ENCODE peak calls at places on chromosomes 3 and 15, in five cellular contexts. S, F, G, C and B are unnamed samples.

GRCh38 chr3:46369675-46370132 is 1.0 kb upstream of the CCR5 start:
- DNase-seq in C (no peak), G (no peak), S (no peak), F (no peak), B (no peak)

GRCh38 chr3:138025553-138025952 is 15.6 kb downstream of the CLDN18 start:
- DNase-seq in F (no peak), S (no peak), C (no peak), G (no peak), B (no peak)

GRCh38 chr3:30848093-30848779 is 46.2 kb downstream of the GADL1 start:
- DNase-seq in C (no peak), G (no peak), F (no peak), S (peak; percentile 59), B (no peak)

GRCh38 chr3:21954709-21955108 is 203.7 kb upstream of the ZNF385D start:
- DNase-seq in S (no peak), F (no peak), C (peak; percentile 62), G (no peak), B (no peak)

GRCh38 chr3:112653209-112653871 is 12.4 kb upstream of the CCDC80 start:
- DNase-seq in S (no peak), G (no peak), C (peak; percentile 92), F (no peak), B (no peak)

GRCh38 chr15:73677146-73677607 is 7.0 kb upstream of the CD276 start:
- DNase-seq in F (peak; percentile 31), S (peak; percentile 78), C (peak; percentile 82), G (peak; percentile 38), B (peak; percentile 15)

GRCh38 chr3:33003308-33003707 is 51.9 kb downstream of the CCR4 start:
- DNase-seq in S (no peak), F (no peak), C (no peak), G (no peak), B (no peak)

GRCh38 chr3:157089455-157090221 is 70.3 kb downstream of the CCNL1 start:
- DNase-seq in F (peak; percentile 36), S (peak; percentile 84), G (no peak), C (peak; percentile 85), B (peak; percentile 40)

GRCh38 chr3:104273046-104273649 is 1093.6 kb upstream of the ALCAM start:
- DNase-seq in C (peak; percentile 52), G (peak; percentile 6), F (no peak), S (peak; percentile 62), B (no peak)

GRCh38 chr15:80957976-80958375 is 31.6 kb downstream of the MESD start:
- DNase-seq in C (peak; percentile 59), G (no peak), F (no peak), S (no peak), B (no peak)

GRCh38 chr3:181717505-181717904 is 5.8 kb downstream of the SOX2 start:
- DNase-seq in G (no peak), F (no peak), C (no peak), S (no peak), B (no peak)

GRCh38 chr3:152026033-152026556 is 152.7 kb downstream of the SUCNR1 start:
- DNase-seq in F (no peak), S (no peak), G (peak; percentile 57), C (peak; percentile 65), B (no peak)

GRCh38 chr3:82082796-82083195 is 321.4 kb upstream of the GBE1 start:
- DNase-seq in F (no peak), G (no peak), C (no peak), S (no peak), B (no peak)

GRCh38 chr15:37045241-37045640 is 55.1 kb downstream of the MEIS2 start:
- DNase-seq in F (no peak), C (no peak), G (no peak), S (no peak), B (no peak)

GRCh38 chr15:96804754-96805153 is 474.3 kb downstream of the NR2F2 start:
- DNase-seq in S (no peak), C (no peak), G (no peak), F (no peak), B (no peak)

GRCh38 chr3:162082516-162082915 is 585.9 kb downstream of the OTOL1 start:
- DNase-seq in G (no peak), F (no peak), S (no peak), C (no peak), B (no peak)

GRCh38 chr3:100401674-100402036 is 316 bp downstream of the LNP1 start:
- DNase-seq in S (peak; percentile 68), C (peak; percentile 33), G (peak; percentile 74), F (peak; percentile 48), B (peak; percentile 23)

GRCh38 chr3:126284258-126284904 is 72.8 kb downstream of the KLF15 start:
- DNase-seq in S (no peak), C (peak; percentile 91), F (no peak), G (peak; percentile 50), B (no peak)

GRCh38 chr3:49673715-49674490 is at the start of gene APEH:
- DNase-seq in G (peak; percentile 99), C (peak; percentile 99), S (peak; percentile 99), F (peak; percentile 95), B (peak; percentile 93)
- H3K4me3 ChIP-seq in G (peak within 1 kb of the TSS; percentile 90), C (peak within 1 kb of the TSS; percentile 79), S (peak within 1 kb of the TSS; percentile 63), F (peak within 1 kb of the TSS; percentile 62), B (peak within 1 kb of the TSS; percentile 78)

GRCh38 chr3:128498127-128498626 is 5.2 kb upstream of the GATA2 start:
- DNase-seq in C (no peak), G (no peak), S (no peak), F (no peak), B (no peak)
- H3K4me3 ChIP-seq in C (no peak overlapping the region), G (peak overlapping the region; percentile 21), S (peak overlapping the region; percentile 53), F (no peak overlapping the region), B (no peak overlapping the region)

GRCh38 chr3:177823701-177824189 is 626.5 kb upstream of the TBL1XR1 start:
- DNase-seq in F (no peak), S (no peak), C (no peak), G (no peak), B (no peak)
- H3K4me3 ChIP-seq in F (no peak overlapping the region), S (no peak overlapping the region), C (no peak overlapping the region), G (no peak overlapping the region), B (no peak overlapping the region)

GRCh38 chr3:64353256-64353655 is 128.0 kb upstream of the PRICKLE2 start:
- DNase-seq in F (no peak), C (no peak), G (no peak), S (no peak), B (no peak)
- H3K4me3 ChIP-seq in F (no peak overlapping the region), C (no peak overlapping the region), G (no peak overlapping the region), S (no peak overlapping the region), B (no peak overlapping the region)

GRCh38 chr3:44476181-44476599 is 1.3 kb downstream of the ZNF445 start:
- DNase-seq in G (peak; percentile 47), S (no peak), F (no peak), C (peak; percentile 4), B (no peak)
- H3K4me3 ChIP-seq in G (peak overlapping the region; percentile 90), S (peak overlapping the region; percentile 84), F (peak overlapping the region; percentile 98), C (peak overlapping the region; percentile 82), B (peak overlapping the region; percentile 83)

GRCh38 chr3:139283301-139283700 is 60.5 kb upstream of the MRPS22 start:
- DNase-seq in S (no peak), C (no peak), F (no peak), G (no peak), B (no peak)

GRCh38 chr3:139281512-139282196 is 62.2 kb upstream of the MRPS22 start:
- DNase-seq in G (no peak), C (no peak), F (no peak), S (no peak), B (no peak)

GRCh38 chr3:139286241-139286640 is 57.6 kb upstream of the MRPS22 start:
- DNase-seq in C (no peak), F (no peak), S (no peak), G (no peak), B (no peak)

GRCh38 chr3:139285691-139286090 is 58.1 kb upstream of the MRPS22 start:
- DNase-seq in C (no peak), G (no peak), S (no peak), F (no peak), B (no peak)

DNA sequence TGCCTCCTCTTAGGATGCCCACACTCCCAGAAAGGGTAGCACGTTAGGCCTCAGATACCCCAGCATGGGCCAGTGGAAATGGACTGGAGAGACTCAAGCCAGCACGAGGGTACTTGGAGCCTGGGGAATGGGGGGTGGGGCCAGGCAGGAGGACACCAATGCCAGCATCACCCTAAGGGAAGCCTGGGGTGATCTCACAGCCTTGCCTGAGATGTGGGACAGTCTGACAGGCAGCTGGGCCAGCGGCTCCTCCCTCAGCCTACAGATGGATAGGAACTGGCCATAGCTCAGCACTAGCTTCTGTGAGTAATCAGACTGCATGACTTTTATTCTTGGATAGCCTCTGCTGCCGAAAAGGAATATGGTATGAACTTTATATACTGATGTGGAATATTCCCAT is 59.6 kb upstream of the MRPS22 start:
- DNase-seq in F (no peak), G (no peak), C (no peak), S (no peak), B (no peak)
- H3K4me3 ChIP-seq in F (no peak overlapping the region), G (no peak overlapping the region), C (no peak overlapping the region), S (no peak overlapping the region), B (no peak overlapping the region)

DNA sequence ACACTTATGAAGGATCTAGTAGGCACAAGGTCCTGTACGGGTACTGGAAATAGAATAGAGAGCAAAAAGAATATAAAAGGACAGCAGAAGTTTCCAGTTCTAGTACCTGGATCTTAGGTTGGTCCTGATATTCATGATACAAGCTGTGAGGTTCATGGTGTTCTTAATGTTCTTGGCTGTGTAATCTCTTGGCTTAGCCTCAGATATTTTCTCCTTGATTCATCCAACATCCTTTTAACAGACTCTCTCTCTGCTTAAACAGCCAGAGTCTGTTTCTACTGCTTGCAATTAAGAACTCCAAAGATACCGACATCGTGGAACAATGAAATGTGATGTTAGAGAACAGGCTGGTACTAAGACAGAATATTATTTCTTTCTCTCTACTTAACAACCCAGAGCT is 49.9 kb downstream of the CNTN3 start:
- DNase-seq in C (no peak), S (no peak), F (no peak), G (no peak), B (no peak)
- H3K4me3 ChIP-seq in C (no peak overlapping the region), S (no peak overlapping the region), F (no peak overlapping the region), G (no peak overlapping the region), B (no peak overlapping the region)

GRCh38 chr3:11845661-11846060 is 1.0 kb downstream of the TAMM41 start:
- DNase-seq in G (peak; percentile 26), F (no peak), S (no peak), C (peak; percentile 20), B (no peak)

GRCh38 chr3:11847035-11847394 is 330 bp upstream of the TAMM41 start:
- DNase-seq in C (no peak), S (no peak), G (no peak), F (no peak), B (no peak)

GRCh38 chr3:11846281-11847034 is at the start of gene TAMM41:
- DNase-seq in S (peak; percentile 92), C (peak; percentile 91), G (peak; percentile 95), F (peak; percentile 77), B (peak; percentile 76)

GRCh38 chr3:11850003-11850402 is 3.3 kb upstream of the TAMM41 start:
- DNase-seq in C (no peak), G (no peak), F (no peak), S (no peak), B (no peak)

GRCh38 chr3:11847607-11848006 is 922 bp upstream of the TAMM41 start:
- DNase-seq in C (peak; percentile 21), F (no peak), G (no peak), S (no peak), B (no peak)
- H3K4me3 ChIP-seq in C (no peak overlapping the region), F (peak overlapping the region; percentile 95), G (no peak overlapping the region), S (no peak overlapping the region), B (peak overlapping the region; percentile 95)

GRCh38 chr3:130850846-130851245 is 43.0 kb upstream of the ATP2C1 start:
- DNase-seq in G (peak; percentile 25), C (peak; percentile 66), F (no peak), S (no peak), B (no peak)
- H3K4me3 ChIP-seq in G (peak overlapping the region; percentile 87), C (peak overlapping the region; percentile 20), F (peak overlapping the region; percentile 83), S (no peak overlapping the region), B (no peak overlapping the region)